ENCODE peak calls at places on chromosomes 6 and 20, in ten cellular contexts. One of them, this sample, is unnamed.
A peak's percentile ranks its signal among the peaks of the same experiment; 100 is the strongest.

GRCh38 chr6:1029196-1029595 is 282.7 kb upstream of the FOXQ1 start:
- DNase-seq in HT-29: no peak
- DNase-seq in NB4: no peak
- DNase-seq in skeletal muscle cell: no peak
- DNase-seq in GM20000: no peak
- DNase-seq in CD4-positive, CD25-positive, alpha-beta regulatory T cell: no peak
- DNase-seq in AG09309: peak; percentile 18
- DNase-seq in HFFc6: peak; percentile 21
- DNase-seq in HFF-Myc: peak; percentile 48
- DNase-seq in ELR: no peak
- DNase-seq in this sample: peak; percentile 40

GRCh38 chr20:17615645-17616479 is 46.0 kb downstream of the DSTN start:
- DNase-seq in GM20000: no peak
- DNase-seq in HFFc6: no peak
- DNase-seq in HT-29: no peak
- DNase-seq in skeletal muscle cell: no peak
- DNase-seq in HFF-Myc: no peak
- DNase-seq in ELR: no peak
- DNase-seq in NB4: peak; percentile 83
- DNase-seq in CD4-positive, CD25-positive, alpha-beta regulatory T cell: no peak
- DNase-seq in AG09309: no peak
- DNase-seq in this sample: no peak

GRCh38 chr6:107877968-107878367 is 53.9 kb upstream of the SCML4 start:
- DNase-seq in GM20000: peak; percentile 46
- DNase-seq in skeletal muscle cell: no peak
- DNase-seq in HFF-Myc: no peak
- DNase-seq in CD4-positive, CD25-positive, alpha-beta regulatory T cell: no peak
- DNase-seq in HT-29: no peak
- DNase-seq in AG09309: no peak
- DNase-seq in HFFc6: no peak
- DNase-seq in NB4: peak; percentile 37
- DNase-seq in ELR: no peak
- DNase-seq in this sample: no peak

GRCh38 chr6:104955927-104956662 is 812 bp upstream of the LIN28B start:
- DNase-seq in ELR: no peak
- DNase-seq in HT-29: no peak
- DNase-seq in AG09309: no peak
- DNase-seq in HFFc6: no peak
- DNase-seq in CD4-positive, CD25-positive, alpha-beta regulatory T cell: no peak
- DNase-seq in skeletal muscle cell: no peak
- DNase-seq in GM20000: no peak
- DNase-seq in NB4: peak; percentile 68
- DNase-seq in HFF-Myc: no peak
- DNase-seq in this sample: no peak

GRCh38 chr6:100479180-100480035 is 14.7 kb upstream of the SIM1 start:
- DNase-seq in skeletal muscle cell: no peak
- DNase-seq in HFF-Myc: no peak
- DNase-seq in ELR: peak; percentile 61
- DNase-seq in AG09309: no peak
- DNase-seq in NB4: peak; percentile 67
- DNase-seq in HFFc6: peak; percentile 48
- DNase-seq in HT-29: peak; percentile 65
- DNase-seq in GM20000: no peak
- DNase-seq in CD4-positive, CD25-positive, alpha-beta regulatory T cell: no peak
- DNase-seq in this sample: peak; percentile 63

GRCh38 chr6:133778414-133778813 is 110.5 kb upstream of the TCF21 start:
- DNase-seq in skeletal muscle cell: peak; percentile 95
- DNase-seq in NB4: no peak
- DNase-seq in HFFc6: peak; percentile 77
- DNase-seq in CD4-positive, CD25-positive, alpha-beta regulatory T cell: no peak
- DNase-seq in HFF-Myc: no peak
- DNase-seq in GM20000: no peak
- DNase-seq in AG09309: peak; percentile 89
- DNase-seq in ELR: peak; percentile 72
- DNase-seq in HT-29: no peak
- DNase-seq in this sample: peak; percentile 76

GRCh38 chr6:111458670-111459232 is 24.3 kb downstream of the REV3L start:
- DNase-seq in skeletal muscle cell: no peak
- DNase-seq in HFF-Myc: no peak
- DNase-seq in HFFc6: no peak
- DNase-seq in ELR: no peak
- DNase-seq in NB4: no peak
- DNase-seq in HT-29: no peak
- DNase-seq in GM20000: no peak
- DNase-seq in AG09309: no peak
- DNase-seq in CD4-positive, CD25-positive, alpha-beta regulatory T cell: no peak
- DNase-seq in this sample: no peak

GRCh38 chr6:133865680-133866079 is 23.2 kb upstream of the TCF21 start:
- DNase-seq in HFF-Myc: no peak
- DNase-seq in ELR: no peak
- DNase-seq in skeletal muscle cell: no peak
- DNase-seq in CD4-positive, CD25-positive, alpha-beta regulatory T cell: no peak
- DNase-seq in HFFc6: no peak
- DNase-seq in AG09309: no peak
- DNase-seq in HT-29: no peak
- DNase-seq in GM20000: no peak
- DNase-seq in NB4: no peak
- DNase-seq in this sample: no peak

GRCh38 chr20:36408219-36408618 is 102.1 kb downstream of the DLGAP4 start:
- DNase-seq in AG09309: no peak
- DNase-seq in HFFc6: no peak
- DNase-seq in skeletal muscle cell: no peak
- DNase-seq in ELR: peak; percentile 60
- DNase-seq in CD4-positive, CD25-positive, alpha-beta regulatory T cell: no peak
- DNase-seq in GM20000: no peak
- DNase-seq in NB4: no peak
- DNase-seq in HFF-Myc: no peak
- DNase-seq in HT-29: peak; percentile 94
- DNase-seq in this sample: peak; percentile 61

GRCh38 chr6:169912266-169913095 is 161.1 kb downstream of the ERMARD start:
- DNase-seq in ELR: no peak
- DNase-seq in NB4: peak; percentile 87
- DNase-seq in HT-29: no peak
- DNase-seq in skeletal muscle cell: no peak
- DNase-seq in GM20000: no peak
- DNase-seq in HFFc6: no peak
- DNase-seq in HFF-Myc: no peak
- DNase-seq in AG09309: no peak
- DNase-seq in CD4-positive, CD25-positive, alpha-beta regulatory T cell: no peak
- DNase-seq in this sample: no peak

This sample was measured in M059J.